ENCODE peak calls at places on chromosomes 6 and 20, in seven cellular contexts. R is neural crest cell, F is prostate gland, I is endodermal cell, M is A172, C is thoracic aorta, L is COR-L47. N is an unnamed sample.

GRCh38 chr6:102766946-102767345 is 1373.4 kb downstream of the GRIK2 start:
- DNase-seq in M (peak), L (no peak), I (no peak), C (no peak), F (no peak), R (no peak), N (no peak)

GRCh38 chr6:24876496-24877465 is 59.0 kb downstream of the RIPOR2 start:
- DNase-seq in L (no peak), I (peak), F (no peak), R (no peak), C (no peak), M (no peak), N (no peak)

GRCh38 chr6:160264213-160264612 is 5.6 kb upstream of the SLC22A2 start:
- DNase-seq in I (no peak), C (no peak), L (no peak), M (no peak), R (no peak), F (no peak), N (no peak)

GRCh38 chr6:107633680-107634141 is 143.8 kb downstream of the SOBP start:
- DNase-seq in R (no peak), M (no peak), F (no peak), I (no peak), C (no peak), L (no peak), N (no peak)

GRCh38 chr20:37567331-37567665 is 39.6 kb upstream of the BLCAP start:
- DNase-seq in M (no peak), R (no peak), C (no peak), F (no peak), L (no peak), I (no peak), N (no peak)

GRCh38 chr6:142819603-142820335 is 125.2 kb downstream of the HIVEP2 start:
- DNase-seq in F (no peak), L (no peak), M (peak), R (no peak), I (no peak), C (no peak), N (no peak)

GRCh38 chr6:29479560-29479959 is 8.2 kb downstream of the MAS1L start:
- DNase-seq in R (no peak), I (no peak), L (no peak), C (no peak), F (no peak), M (no peak), N (no peak)

GRCh38 chr20:52060794-52061714 is 130.5 kb downstream of the ZFP64 start:
- DNase-seq in R (no peak), L (peak), F (no peak), C (no peak), I (peak), M (peak), N (no peak)

GRCh38 chr6:16712931-16713484 is 48.3 kb downstream of the ATXN1 start:
- DNase-seq in F (peak), I (peak), R (no peak), L (no peak), C (no peak), M (peak), N (peak)

GRCh38 chr20:6381887-6382286 is 259.1 kb upstream of the FERMT1 start:
- DNase-seq in F (no peak), I (peak), M (no peak), C (no peak), R (no peak), L (no peak), N (no peak)

GRCh38 chr6:130775421-130776012 is 51.7 kb upstream of the SMLR1 start:
- DNase-seq in I (no peak), F (no peak), R (no peak), C (no peak), M (no peak), L (no peak), N (no peak)

GRCh38 chr6:39378175-39378889 is 55.8 kb upstream of the KCNK16 start:
- DNase-seq in C (no peak), F (no peak), I (peak), L (no peak), R (no peak), M (no peak), N (no peak)

GRCh38 chr6:70706491-70707123 is 38.9 kb downstream of the SMAP1 start:
- DNase-seq in L (peak), M (peak), I (no peak), C (no peak), F (no peak), R (peak), N (no peak)

GRCh38 chr6:27019651-27020552 is 227.6 kb upstream of the PRSS16 start:
- DNase-seq in L (peak), M (peak), C (peak), I (peak), R (peak), F (peak), N (peak)

GRCh38 chr20:50704971-50705370 is 13.6 kb upstream of the RIPOR3 start:
- DNase-seq in C (no peak), R (no peak), I (no peak), L (no peak), M (no peak), F (no peak), N (no peak)

GRCh38 chr20:20253039-20253743 is 114.7 kb upstream of the INSM1 start:
- DNase-seq in I (no peak), C (no peak), L (no peak), R (no peak), M (no peak), F (no peak), N (no peak)

GRCh38 chr20:37417857-37418501 is 72.0 kb downstream of the SRC start:
- DNase-seq in I (no peak), R (no peak), F (no peak), L (no peak), C (no peak), M (no peak), N (no peak)

GRCh38 chr6:925656-926213 is 232.8 kb upstream of the EXOC2 start:
- DNase-seq in R (no peak), M (no peak), L (no peak), I (no peak), F (no peak), C (no peak), N (no peak)

GRCh38 chr20:275791-276190 is 14.8 kb downstream of the C20orf96 start:
- DNase-seq in I (peak), F (no peak), M (no peak), R (no peak), C (no peak), L (no peak), N (no peak)

GRCh38 chr20:57388953-57389694 is 2.1 kb upstream of the RBM38 start:
- DNase-seq in L (peak), C (no peak), F (peak), I (peak), R (peak), M (no peak), N (no peak)

GRCh38 chr6:158751842-158752424 is 67.2 kb downstream of the EZR start:
- DNase-seq in F (no peak), C (no peak), M (no peak), L (no peak), I (no peak), R (no peak), N (no peak)

GRCh38 chr6:149831380-149831820 is 32.8 kb downstream of the LRP11 start:
- DNase-seq in I (no peak), C (no peak), L (no peak), M (no peak), F (no peak), R (peak), N (no peak)

GRCh38 chr6:53796451-53796780 is 1.6 kb downstream of the LRRC1 start:
- DNase-seq in R (no peak), F (no peak), C (no peak), L (no peak), I (no peak), M (no peak), N (no peak)

GRCh38 chr6:1624848-1625341 is 15.2 kb downstream of the FOXC1 start:
- DNase-seq in R (no peak), I (no peak), F (no peak), L (no peak), M (no peak), C (no peak), N (no peak)

GRCh38 chr20:49426873-49427272 is 55.6 kb downstream of the KCNB1 start:
- DNase-seq in L (no peak), R (no peak), M (no peak), F (no peak), I (no peak), C (no peak), N (no peak)

GRCh38 chr6:82957171-82957894 is 108.3 kb downstream of the UBE3D start:
- DNase-seq in C (no peak), L (no peak), M (no peak), I (no peak), F (no peak), R (no peak), N (no peak)

GRCh38 chr6:41536884-41537347 is 9.3 kb upstream of the FOXP4 start:
- DNase-seq in L (peak), M (peak), C (no peak), R (no peak), F (peak), I (no peak), N (no peak)

GRCh38 chr6:26394289-26394688 is 7.8 kb upstream of the BTN3A1 start:
- DNase-seq in F (no peak), M (peak), C (no peak), R (no peak), I (no peak), L (peak), N (peak)

GRCh38 chr20:5482791-5483190 is 166.0 kb upstream of the PROKR2 start:
- DNase-seq in C (no peak), L (no peak), M (no peak), R (no peak), F (no peak), I (peak), N (no peak)

GRCh38 chr6:16278048-16278724 is 39.8 kb downstream of the GMPR start:
- DNase-seq in L (no peak), F (no peak), R (no peak), C (no peak), I (no peak), M (peak), N (no peak)

GRCh38 chr20:47330933-47331708 is 25.4 kb downstream of the ZMYND8 start:
- DNase-seq in L (no peak), F (no peak), M (peak), R (no peak), I (no peak), C (no peak), N (peak)

GRCh38 chr6:99138445-99138844 is 190.7 kb upstream of the FBXL4 start:
- DNase-seq in L (peak), F (no peak), I (no peak), C (no peak), R (no peak), M (no peak), N (no peak)

GRCh38 chr20:19603390-19603753 is 154.7 kb upstream of the RIN2 start:
- DNase-seq in C (no peak), L (peak), R (no peak), F (no peak), I (no peak), M (no peak), N (no peak)

GRCh38 chr20:12040261-12040660 is 122.6 kb downstream of the BTBD3 start:
- DNase-seq in F (no peak), I (no peak), M (no peak), R (no peak), C (no peak), L (peak), N (no peak)